ENCODE peak calls at places on chromosomes 1 and 21, in five cellular contexts. L is uterus, Q is upper lobe of right lung, M is endothelial cell, N is right cardiac atrium. H is an unnamed sample.
A peak's percentile ranks its signal among the peaks of the same experiment; 100 is the strongest.

GRCh38 chr1:14189381-14189780 is 409.1 kb upstream of the KAZN start:
- DNase-seq in N (no peak), L (no peak), M (no peak), Q (no peak), H (no peak)

GRCh38 chr1:10679521-10680220 is 116.8 kb downstream of the CASZ1 start:
- DNase-seq in N (no peak), L (no peak), Q (no peak), M (peak; percentile 76), H (no peak)

GRCh38 chr1:97920832-97921571 is at the start of gene DPYD:
- DNase-seq in Q (peak; percentile 95), L (peak; percentile 84), N (peak; percentile 95), M (peak; percentile 87), H (peak; percentile 46)

GRCh38 chr1:117045644-117046043 is 14.5 kb upstream of the TTF2 start:
- DNase-seq in N (no peak), Q (no peak), L (no peak), M (no peak), H (no peak)

GRCh38 chr1:97350241-97350640 is 570.6 kb downstream of the DPYD start:
- DNase-seq in L (no peak), Q (no peak), N (no peak), M (no peak), H (no peak)

GRCh38 chr21:35677298-35677841 is 383.0 kb downstream of the SETD4 start:
- DNase-seq in Q (no peak), M (no peak), N (no peak), L (no peak), H (no peak)

GRCh38 chr1:26536081-26536480 is 6.5 kb downstream of the RPS6KA1 start:
- DNase-seq in N (no peak), Q (no peak), L (no peak), M (no peak), H (no peak)

GRCh38 chr1:117171900-117172501 is 38.7 kb downstream of the VTCN1 start:
- DNase-seq in L (peak; percentile 46), M (no peak), Q (peak; percentile 76), N (peak; percentile 85), H (no peak)

GRCh38 chr1:61058477-61059245 is 23.7 kb upstream of the NFIA start:
- DNase-seq in Q (no peak), L (no peak), N (no peak), M (no peak), H (no peak)

GRCh38 chr1:9362488-9362887 is 69.8 kb downstream of the SPSB1 start:
- DNase-seq in Q (no peak), L (no peak), N (no peak), M (no peak), H (no peak)

GRCh38 chr1:7255303-7256058 is 470.2 kb downstream of the CAMTA1 start:
- DNase-seq in L (no peak), M (no peak), N (no peak), Q (no peak), H (peak; percentile 35)

GRCh38 chr1:15288173-15288926 is 41.3 kb downstream of the FHAD1 start:
- DNase-seq in L (no peak), M (no peak), N (no peak), Q (peak; percentile 40), H (no peak)

GRCh38 chr1:149979245-149979971 is 31.1 kb downstream of the OTUD7B start:
- DNase-seq in L (no peak), N (no peak), M (no peak), Q (no peak), H (no peak)

GRCh38 chr1:20634594-20635084 is 1.4 kb downstream of the PINK1 start:
- DNase-seq in Q (peak; percentile 80), N (peak; percentile 66), M (peak; percentile 15), L (no peak), H (no peak)

GRCh38 chr21:36487641-36488307 is 7.9 kb upstream of the CLDN14 start:
- DNase-seq in N (peak; percentile 42), M (no peak), L (no peak), Q (no peak), H (no peak)

GRCh38 chr1:220045356-220046051 is 801 bp downstream of the EPRS1 start:
- DNase-seq in N (no peak), Q (no peak), M (no peak), L (no peak), H (peak; percentile 27)

GRCh38 chr1:22056921-22057320 is 4.4 kb downstream of the CDC42 start:
- DNase-seq in M (no peak), Q (no peak), L (no peak), N (no peak), H (no peak)

GRCh38 chr1:179809506-179810366 is 66.6 kb downstream of the FAM163A start:
- DNase-seq in N (peak; percentile 76), L (peak; percentile 49), M (peak; percentile 73), Q (no peak), H (peak; percentile 76)

GRCh38 chr1:19209439-19209989 is 552 bp downstream of the UBR4 start:
- DNase-seq in L (no peak), M (no peak), Q (no peak), N (no peak), H (peak; percentile 39)

GRCh38 chr1:195495720-195496635 is 1112.3 kb downstream of the KCNT2 start:
- DNase-seq in N (no peak), M (no peak), Q (no peak), L (no peak), H (no peak)

GRCh38 chr1:89050649-89051033 is 14.4 kb downstream of the GBP1 start:
- DNase-seq in Q (no peak), M (no peak), L (no peak), N (peak; percentile 38), H (no peak)

GRCh38 chr1:172359531-172359991 is 60.9 kb upstream of the C1orf105 start:
- DNase-seq in L (no peak), N (no peak), Q (no peak), M (no peak), H (no peak)

H was measured in A549.